ENCODE peak calls at places on chromosomes 5 and 9, in five cellular contexts. C is transverse colon, G is stomach, W is GM12878, U is breast epithelium. V is an unnamed sample.

GRCh38 chr5:144117412-144117811 is 53.0 kb downstream of the YIPF5 start:
- DNase-seq in G (no peak), C (no peak), U (no peak), W (no peak), V (no peak)

GRCh38 chr5:13944564-13945195 is at the start of gene DNAH5:
- DNase-seq in C (no peak), G (no peak), W (no peak), U (no peak), V (no peak)

GRCh38 chr9:89021154-89021803 is 30.0 kb downstream of the S1PR3 start:
- DNase-seq in W (no peak), C (no peak), G (peak; percentile 39), U (peak; percentile 70), V (no peak)

GRCh38 chr5:27316283-27316675 is 277.9 kb upstream of the CDH9 start:
- DNase-seq in W (no peak), G (no peak), U (no peak), C (no peak), V (no peak)

GRCh38 chr9:95084254-95084934 is 233.1 kb downstream of the FANCC start:
- DNase-seq in G (no peak), U (no peak), C (no peak), W (no peak), V (no peak)

GRCh38 chr9:26471271-26471670 is 421.3 kb downstream of the CAAP1 start:
- DNase-seq in W (no peak), C (no peak), U (no peak), G (no peak), V (no peak)

GRCh38 chr9:114092336-114092735 is 6.8 kb downstream of the KIF12 start:
- DNase-seq in W (no peak), G (no peak), U (no peak), C (no peak), V (no peak)

GRCh38 chr5:111224561-111224989 is 391 bp downstream of the CAMK4 start:
- DNase-seq in C (no peak), U (no peak), W (no peak), G (no peak), V (no peak)

GRCh38 chr5:108940500-108940899 is 192.8 kb downstream of the FER start:
- DNase-seq in W (no peak), G (no peak), C (no peak), U (no peak), V (no peak)

GRCh38 chr5:73709536-73710129 is 83.6 kb downstream of the ARHGEF28 start:
- DNase-seq in G (no peak), U (no peak), C (no peak), W (no peak), V (no peak)

GRCh38 chr5:159913048-159913447 is 3.2 kb upstream of the ADRA1B start:
- DNase-seq in G (no peak), W (no peak), U (no peak), C (no peak), V (no peak)

GRCh38 chr9:95044731-95045508 is 272.6 kb downstream of the FANCC start:
- DNase-seq in C (peak; percentile 38), G (peak; percentile 77), W (no peak), U (no peak), V (no peak)

GRCh38 chr5:93359296-93359957 is 221.6 kb downstream of the NR2F1-AS1 start:
- DNase-seq in C (no peak), U (no peak), W (no peak), G (no peak), V (no peak)

GRCh38 chr5:147455321-147455720 is 54.5 kb downstream of the DPYSL3 start:
- DNase-seq in W (no peak), U (no peak), G (no peak), C (no peak), V (no peak)

GRCh38 chr5:15550502-15551115 is 50.6 kb downstream of the FBXL7 start:
- DNase-seq in C (no peak), G (no peak), W (no peak), U (no peak), V (no peak)

GRCh38 chr5:35063386-35063785 is 15.6 kb upstream of the AGXT2 start:
- DNase-seq in C (no peak), G (no peak), W (no peak), U (no peak), V (no peak)

GRCh38 chr5:143986567-143987242 is 174.7 kb downstream of the HMHB1 start:
- DNase-seq in G (no peak), W (no peak), C (no peak), U (no peak), V (no peak)

GRCh38 chr5:16346380-16346779 is 119.2 kb downstream of the ZNF622 start:
- DNase-seq in G (no peak), U (no peak), C (no peak), W (no peak), V (no peak)

GRCh38 chr5:106171132-106171531 is 1499.6 kb downstream of the EFNA5 start:
- DNase-seq in W (no peak), C (no peak), U (no peak), G (no peak), V (no peak)

GRCh38 chr5:37552770-37553719 is 173.9 kb downstream of the WDR70 start:
- DNase-seq in G (no peak), W (no peak), U (no peak), C (no peak), V (no peak)

GRCh38 chr5:95771109-95771708 is 40.1 kb downstream of the RHOBTB3 start:
- DNase-seq in W (no peak), U (peak; percentile 39), G (peak; percentile 68), C (no peak), V (no peak)

GRCh38 chr9:94819161-94819677 is 92.7 kb downstream of the AOPEP start:
- DNase-seq in U (no peak), W (no peak), G (peak; percentile 53), C (no peak), V (no peak)

GRCh38 chr9:115923410-115923809 is 230.2 kb upstream of the PAPPA start:
- DNase-seq in C (no peak), U (no peak), G (no peak), W (no peak), V (no peak)

GRCh38 chr9:133405508-133406009 is 12.3 kb downstream of the REXO4 start:
- DNase-seq in W (no peak), C (no peak), G (no peak), U (no peak), V (no peak)

GRCh38 chr5:179228341-179229121 is 116.7 kb downstream of the ADAMTS2 start:
- DNase-seq in G (no peak), U (no peak), W (no peak), C (peak; percentile 4), V (no peak)

GRCh38 chr5:153400931-153401330 is 89.5 kb upstream of the GRIA1 start:
- DNase-seq in U (no peak), C (no peak), G (no peak), W (no peak), V (no peak)

GRCh38 chr5:14449052-14449661 is 132.4 kb upstream of the OTULINL start:
- DNase-seq in U (no peak), W (no peak), G (no peak), C (peak; percentile 41), V (no peak)

GRCh38 chr5:135186662-135187522 is 152.9 kb upstream of the PITX1 start:
- DNase-seq in G (no peak), C (no peak), W (no peak), U (no peak), V (no peak)

GRCh38 chr9:134386951-134387831 is 60.9 kb downstream of the RXRA start:
- DNase-seq in C (peak; percentile 42), G (peak; percentile 75), W (no peak), U (peak; percentile 89), V (no peak)

GRCh38 chr9:131987232-131987631 is 92.4 kb downstream of the MED27 start:
- DNase-seq in W (no peak), C (no peak), G (no peak), U (no peak), V (no peak)

GRCh38 chr5:132867046-132867451 is 607 bp downstream of the UQCRQ start:
- DNase-seq in G (no peak), U (no peak), W (no peak), C (no peak), V (no peak)
- TF ChIP-seq POLR2A in G (no peak), U (no peak), W (no peak), C (no peak), V (no peak)

DNA sequence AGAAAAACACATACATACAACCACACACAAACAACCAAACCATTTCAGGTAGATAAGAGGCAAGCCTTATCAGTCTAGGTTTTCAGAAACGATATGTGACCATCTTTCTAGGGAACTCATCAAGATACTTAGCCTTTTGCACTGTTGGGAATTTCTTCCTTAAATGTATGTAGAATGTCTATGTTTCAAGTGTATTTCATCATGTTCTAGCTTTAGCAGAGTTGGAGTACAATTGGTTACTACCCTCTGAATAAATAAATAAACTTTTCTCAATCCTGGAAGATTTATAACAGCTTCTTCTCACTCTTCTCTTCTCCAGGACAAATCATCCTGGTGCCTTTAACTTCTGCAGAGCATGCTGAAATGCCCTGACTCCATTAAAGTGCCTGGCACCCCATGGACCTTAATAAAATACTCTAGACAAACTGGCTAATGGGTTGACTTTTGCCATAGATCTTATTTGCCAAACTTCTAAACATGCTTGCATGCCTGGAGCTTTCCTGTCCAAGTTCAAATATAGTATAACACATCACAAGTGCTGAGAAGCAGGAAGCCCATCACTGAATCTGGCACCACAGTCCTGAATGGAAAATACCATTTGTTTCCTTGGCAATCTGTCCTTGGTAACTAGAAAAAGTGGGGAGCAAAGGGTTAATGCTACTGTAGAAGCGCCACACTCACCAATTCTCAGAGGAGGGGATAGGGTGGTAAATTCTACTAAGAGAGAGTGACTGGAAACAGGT is 33.1 kb upstream of the ZNF462 start:
- DNase-seq in C (no peak), W (no peak), U (no peak), G (no peak), V (no peak)
- TF ChIP-seq POLR2AphosphoS5 in C (no peak), W (no peak), U (no peak), G (no peak), V (no peak)

DNA sequence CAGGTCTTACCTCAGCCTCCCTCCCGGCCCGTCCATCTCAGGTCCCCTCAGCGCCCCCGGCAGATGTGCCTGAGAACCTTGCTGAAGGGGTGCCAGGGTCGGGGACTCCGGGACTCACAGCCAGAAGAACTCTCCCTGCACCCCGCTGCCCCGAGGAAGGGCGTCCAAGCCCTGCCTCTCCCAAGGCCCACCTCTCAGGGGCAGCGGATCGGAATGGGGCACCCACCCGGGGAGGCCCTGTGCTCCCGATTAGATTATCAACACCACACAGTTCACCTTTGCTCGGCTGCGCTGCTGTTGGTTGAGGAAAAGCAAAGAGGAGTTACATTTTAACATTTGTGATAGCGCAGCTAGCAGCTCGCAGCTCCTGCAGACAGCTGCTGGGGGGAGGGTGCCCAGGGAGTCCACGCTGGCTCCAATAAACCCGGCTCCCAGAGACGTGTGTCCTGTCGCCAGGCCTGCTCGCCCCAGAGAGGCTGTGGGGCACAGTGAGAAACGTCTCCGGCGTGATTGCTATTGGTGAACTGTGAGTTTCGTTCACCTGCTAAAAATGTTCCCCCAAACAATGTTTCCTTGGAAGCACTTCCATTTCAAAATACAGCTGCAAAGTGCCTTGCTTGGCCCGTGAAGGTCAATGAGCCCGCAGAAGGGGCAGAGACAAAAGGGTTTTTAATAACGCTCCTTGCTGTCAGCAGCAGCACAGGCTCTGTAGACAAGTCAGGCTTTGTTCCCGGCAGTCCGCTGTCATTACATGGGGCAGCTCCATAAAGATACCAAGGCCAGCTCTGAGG is 18.6 kb upstream of the SLC6A19 start:
- DNase-seq in C (peak; percentile 58), W (no peak), G (peak; percentile 57), U (no peak), V (no peak)
- TF ChIP-seq POLR2A in C (no peak), W (no peak), G (no peak), U (no peak), V (no peak)

DNA sequence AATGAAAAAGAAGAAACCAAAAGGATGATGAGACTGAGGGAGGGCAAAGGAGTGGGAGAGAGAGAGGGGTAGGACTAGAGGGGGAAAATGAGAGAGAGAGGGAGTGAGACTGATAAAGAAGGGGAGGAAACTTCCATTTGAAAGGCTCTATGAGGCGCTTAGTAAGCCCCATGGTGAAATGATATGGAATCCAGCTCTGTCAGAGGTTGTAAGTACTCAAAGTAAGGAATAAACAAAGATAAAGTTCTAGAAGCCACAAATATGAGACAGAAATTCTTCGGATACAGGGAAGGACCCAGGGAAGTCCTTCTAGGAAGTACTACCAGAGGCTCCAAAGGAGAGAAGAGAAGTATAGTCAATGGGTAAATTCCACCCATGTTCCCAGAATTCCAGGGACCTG is 21.7 kb upstream of the VLDLR start:
- DNase-seq in G (no peak), U (no peak), W (no peak), C (no peak), V (no peak)
- TF ChIP-seq POLR2AphosphoS5 in G (no peak), U (no peak), W (no peak), C (no peak), V (no peak)

V was measured in GM12892.